ENCODE peak calls at places on chromosomes 2 and 18, in eight cellular contexts. T is breast epithelium, R is psoas muscle, Z is tibial nerve, W is endodermal cell, X is kidney epithelial cell, K is fibroblast of mammary gland, B is GM12878. U is an unnamed sample.

GRCh38 chr2:189411860-189412259 is 29.4 kb upstream of the WDR75 start:
- DNase-seq in T (no peak), R (no peak), Z (no peak), W (no peak), X (no peak), K (peak; percentile 98), B (no peak), U (no peak)

GRCh38 chr2:182616471-182617393 is 99.3 kb upstream of the DNAJC10 start:
- DNase-seq in T (no peak), R (no peak), Z (peak; percentile 6), W (no peak), X (peak; percentile 16), K (peak; percentile 88), B (no peak), U (no peak)

GRCh38 chr18:47226660-47227059 is 24.8 kb downstream of the SKOR2 start:
- DNase-seq in T (no peak), R (no peak), Z (no peak), W (no peak), X (no peak), K (no peak), B (no peak), U (no peak)

GRCh38 chr18:79422022-79422782 is 26.5 kb downstream of the NFATC1 start:
- DNase-seq in T (no peak), R (no peak), Z (peak; percentile 66), W (no peak), X (no peak), K (peak; percentile 80), B (no peak), U (no peak)

GRCh38 chr2:241508240-241508509 is 209 bp downstream of the STK25 start:
- DNase-seq in T (no peak), R (no peak), Z (no peak), W (no peak), X (no peak), K (no peak), B (no peak), U (no peak)

GRCh38 chr18:2856499-2856898 is 9.7 kb downstream of the EMILIN2 start:
- DNase-seq in T (no peak), R (no peak), Z (no peak), W (no peak), X (no peak), K (peak; percentile 52), B (no peak), U (no peak)

GRCh38 chr2:12587729-12588522 is 128.8 kb upstream of the TRIB2 start:
- DNase-seq in T (no peak), R (no peak), Z (no peak), W (no peak), X (peak; percentile 85), K (peak; percentile 91), B (peak; percentile 49), U (no peak)

GRCh38 chr2:203743441-203743932 is 37.0 kb downstream of the CD28 start:
- DNase-seq in T (no peak), R (peak; percentile 74), Z (no peak), W (no peak), X (no peak), K (peak; percentile 97), B (no peak), U (no peak)

GRCh38 chr2:108878276-108878675 is 91.7 kb downstream of the CCDC138 start:
- DNase-seq in T (no peak), R (no peak), Z (no peak), W (no peak), X (no peak), K (no peak), B (no peak), U (no peak)

GRCh38 chr2:112924855-112925254 is 13.9 kb downstream of the IL37 start:
- DNase-seq in T (no peak), R (no peak), Z (no peak), W (peak; percentile 26), X (no peak), K (no peak), B (no peak), U (no peak)

GRCh38 chr2:104545055-104545454 is 308.9 kb upstream of the POU3F3 start:
- DNase-seq in T (no peak), R (no peak), Z (no peak), W (no peak), X (no peak), K (no peak), B (no peak), U (no peak)

GRCh38 chr2:230913406-230913805 is 11.6 kb downstream of the GPR55 start:
- DNase-seq in T (no peak), R (no peak), Z (no peak), W (peak; percentile 59), X (no peak), K (peak; percentile 17), B (no peak), U (no peak)

GRCh38 chr2:46041434-46041833 is 255.8 kb upstream of the EPAS1 start:
- DNase-seq in T (no peak), R (no peak), Z (no peak), W (no peak), X (no peak), K (no peak), B (no peak), U (no peak)

GRCh38 chr2:128304715-128305554 is 13.7 kb downstream of the HS6ST1 start:
- DNase-seq in T (peak; percentile 90), R (peak; percentile 87), Z (peak; percentile 48), W (peak; percentile 75), X (peak; percentile 87), K (peak; percentile 99), B (no peak), U (peak; percentile 85)

GRCh38 chr2:179410552-179411356 is 146.1 kb upstream of the SESTD1 start:
- DNase-seq in T (peak; percentile 50), R (peak; percentile 50), Z (peak; percentile 50), W (peak; percentile 75), X (no peak), K (peak; percentile 73), B (no peak), U (peak; percentile 12)

GRCh38 chr18:74264303-74265020 is 27.3 kb downstream of the CYB5A start:
- DNase-seq in T (no peak), R (no peak), Z (no peak), W (no peak), X (no peak), K (no peak), B (peak; percentile 47), U (no peak)

GRCh38 chr18:44949967-44950366 is 269.3 kb downstream of the SETBP1 start:
- DNase-seq in T (no peak), R (no peak), Z (no peak), W (no peak), X (no peak), K (no peak), B (no peak), U (no peak)
- TF ChIP-seq CTCF in T (no peak), R (no peak), Z (no peak), W (no peak), X (no peak), K (no peak), B (no peak), U (no peak)

GRCh38 chr2:236507393-236508085 is 62.1 kb upstream of the ACKR3 start:
- DNase-seq in T (no peak), R (peak; percentile 68), Z (no peak), W (peak; percentile 88), X (peak; percentile 43), K (no peak), B (no peak), U (peak; percentile 15)
- H3K4me3 ChIP-seq in T (peak overlapping the region; percentile 40), R (peak overlapping the region; percentile 61), Z (peak overlapping the region; percentile 58), W (peak overlapping the region; percentile 82), X (peak overlapping the region; percentile 30), K (peak overlapping the region; percentile 1), B (no peak overlapping the region), U (peak overlapping the region; percentile 48)

DNA sequence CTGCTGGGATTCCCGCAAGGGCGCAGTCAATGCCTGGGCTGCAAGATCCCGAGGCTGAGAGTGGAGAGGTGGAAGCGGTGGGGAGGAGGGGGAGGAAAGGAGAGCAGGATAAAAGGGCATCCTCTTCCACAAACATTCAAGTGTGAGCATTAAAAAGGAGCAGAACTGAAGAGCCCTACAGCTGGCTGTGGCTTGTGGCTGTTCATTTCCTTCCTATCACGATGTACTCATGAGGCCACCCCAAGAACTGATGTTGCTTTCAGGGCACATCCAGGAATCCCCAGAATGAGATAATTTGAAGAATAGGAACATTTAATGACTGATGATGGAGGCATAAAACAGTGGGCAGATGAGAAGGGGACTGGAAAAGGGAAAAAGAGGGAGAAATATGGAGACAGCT is 230.8 kb upstream of the SMIM21 start:
- DNase-seq in T (no peak), R (no peak), Z (no peak), W (no peak), X (no peak), K (no peak), B (no peak), U (no peak)
- TF ChIP-seq CTCF in T (no peak), R (no peak), Z (no peak), W (no peak), X (no peak), K (no peak), B (no peak), U (no peak)

GRCh38 chr2:124316133-124316532 is 291.0 kb downstream of the CNTNAP5 start:
- DNase-seq in T (no peak), R (no peak), Z (no peak), W (no peak), X (no peak), K (no peak), B (no peak), U (no peak)
- H3K4me3 ChIP-seq in T (no peak overlapping the region), R (no peak overlapping the region), Z (no peak overlapping the region), W (no peak overlapping the region), X (no peak overlapping the region), K (no peak overlapping the region), B (no peak overlapping the region), U (no peak overlapping the region)

GRCh38 chr18:63850010-63850409 is 37.5 kb upstream of the SERPINB2 start:
- DNase-seq in T (no peak), R (no peak), Z (no peak), W (peak; percentile 78), X (no peak), K (peak; percentile 51), B (no peak), U (no peak)

GRCh38 chr18:63843008-63843407 is 44.5 kb upstream of the SERPINB2 start:
- DNase-seq in T (no peak), R (no peak), Z (no peak), W (no peak), X (no peak), K (peak; percentile 47), B (no peak), U (no peak)

GRCh38 chr18:63848159-63848558 is 39.3 kb upstream of the SERPINB2 start:
- DNase-seq in T (no peak), R (no peak), Z (no peak), W (no peak), X (no peak), K (peak; percentile 77), B (no peak), U (peak; percentile 21)

DNA sequence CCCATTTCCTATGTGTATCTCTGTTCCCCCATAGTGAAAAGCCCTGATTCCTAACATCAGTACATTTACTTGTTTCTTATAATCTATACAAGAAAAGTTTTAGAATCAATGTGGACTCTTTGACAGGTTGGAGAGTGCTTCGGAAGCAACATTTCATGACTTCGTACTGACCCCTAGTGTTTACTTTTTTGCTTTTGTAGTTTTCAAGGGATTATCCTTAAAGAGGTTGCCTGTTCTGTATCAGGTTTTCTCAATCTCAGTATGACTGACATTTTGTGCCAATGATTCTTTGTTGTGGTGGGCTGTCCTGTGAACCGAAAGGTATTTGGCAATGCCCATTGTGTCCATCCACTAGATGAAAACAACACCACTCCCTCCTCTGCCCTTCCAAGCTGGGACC is 43.3 kb upstream of the SERPINB2 start:
- DNase-seq in T (no peak), R (no peak), Z (no peak), W (no peak), X (no peak), K (peak; percentile 68), B (no peak), U (peak; percentile 17)
- TF ChIP-seq CTCF in T (peak; percentile 11), R (peak; percentile 18), Z (no peak), W (peak; percentile 72), X (peak; percentile 46), K (peak; percentile 62), B (peak; percentile 32), U (peak; percentile 54)

GRCh38 chr2:218366621-218367414 is 10.2 kb downstream of the CATIP start:
- DNase-seq in T (no peak), R (no peak), Z (no peak), W (no peak), X (no peak), K (no peak), B (no peak), U (no peak)
- H3K4me3 ChIP-seq in T (peak overlapping the region; percentile 42), R (peak overlapping the region; percentile 70), Z (peak overlapping the region; percentile 64), W (peak overlapping the region; percentile 78), X (peak overlapping the region; percentile 43), K (peak overlapping the region; percentile 48), B (peak overlapping the region; percentile 56), U (peak overlapping the region; percentile 52)